ENCODE peak calls at places on chromosomes 11 and 22, in seven cellular contexts. Y, X, P, E, F, D and K are unnamed samples.

GRCh38 chr11:55367674-55368073 is at the start of gene OR4A15:
- DNase-seq in E (no peak), D (no peak), F (no peak), X (no peak), P (no peak), Y (no peak), K (no peak)

GRCh38 chr11:80414766-80415165 is 973.9 kb upstream of the TENM4 start:
- DNase-seq in D (no peak), F (no peak), P (no peak), X (no peak), Y (peak; percentile 21), E (no peak), K (no peak)

GRCh38 chr11:66371627-66372415 is at the start of gene SLC29A2:
- DNase-seq in X (peak; percentile 77), F (peak; percentile 81), P (peak; percentile 64), E (peak; percentile 78), D (no peak), Y (peak; percentile 42), K (no peak)

GRCh38 chr11:126359431-126360048 is 4.1 kb downstream of the ST3GAL4 start:
- DNase-seq in X (peak; percentile 81), Y (peak; percentile 93), E (no peak), F (peak; percentile 28), P (no peak), D (peak; percentile 88), K (peak; percentile 7)

GRCh38 chr11:829116-829945 is 1.6 kb downstream of the CRACR2B start:
- DNase-seq in P (peak; percentile 48), D (no peak), Y (no peak), X (peak; percentile 65), E (no peak), F (peak; percentile 43), K (no peak)

GRCh38 chr22:40397436-40397835 is 27.0 kb downstream of the SGSM3 start:
- DNase-seq in E (no peak), F (no peak), Y (no peak), D (no peak), P (peak; percentile 42), X (no peak), K (no peak)

GRCh38 chr22:45911601-45912271 is 65.2 kb downstream of the WNT7B start:
- DNase-seq in D (no peak), P (no peak), Y (peak; percentile 19), X (peak; percentile 65), E (no peak), F (peak; percentile 51), K (no peak)

GRCh38 chr22:33380789-33381530 is 322.8 kb upstream of the SYN3 start:
- DNase-seq in Y (no peak), D (no peak), X (no peak), P (no peak), E (no peak), F (no peak), K (no peak)

GRCh38 chr22:47281126-47282106 is 519.0 kb downstream of the TBC1D22A start:
- DNase-seq in F (no peak), E (no peak), P (no peak), X (no peak), Y (no peak), D (no peak), K (no peak)

GRCh38 chr11:117823941-117824420 is 563 bp downstream of the FXYD2 start:
- DNase-seq in E (peak; percentile 15), X (peak; percentile 81), F (peak; percentile 18), Y (peak; percentile 62), P (no peak), D (peak; percentile 78), K (no peak)

GRCh38 chr11:96265236-96265737 is 77.7 kb downstream of the MAML2 start:
- DNase-seq in F (no peak), E (no peak), D (no peak), Y (no peak), P (no peak), X (no peak), K (no peak)

GRCh38 chr22:40541300-40541699 is 95.2 kb downstream of the MRTFA start:
- DNase-seq in P (no peak), Y (no peak), D (no peak), X (no peak), E (no peak), F (no peak), K (no peak)

GRCh38 chr11:10856689-10857603 is 907 bp downstream of the ZBED5 start:
- DNase-seq in Y (peak; percentile 66), E (no peak), X (no peak), D (no peak), F (peak; percentile 43), P (peak; percentile 50), K (no peak)

GRCh38 chr11:81725691-81726090 is 1008.0 kb downstream of the FAM181B start:
- DNase-seq in F (no peak), D (no peak), Y (no peak), P (no peak), E (no peak), X (no peak), K (no peak)

GRCh38 chr11:59069082-59069481 is 17.0 kb upstream of the GLYATL1B start:
- DNase-seq in P (no peak), E (no peak), Y (no peak), X (no peak), F (no peak), D (no peak), K (no peak)

GRCh38 chr22:35540600-35541253 is at the start of gene RASD2:
- DNase-seq in Y (peak; percentile 34), X (peak; percentile 61), F (peak; percentile 25), P (no peak), D (peak; percentile 60), E (peak; percentile 22), K (no peak)

GRCh38 chr11:99893803-99894202 is 793.3 kb upstream of the ARHGAP42 start:
- DNase-seq in Y (no peak), E (no peak), X (no peak), D (no peak), F (no peak), P (no peak), K (no peak)

GRCh38 chr11:122322369-122322768 is 206.4 kb upstream of the BLID start:
- DNase-seq in P (no peak), X (no peak), Y (no peak), D (peak; percentile 22), F (no peak), E (no peak), K (no peak)

GRCh38 chr11:43359432-43359818 is 705 bp downstream of the TTC17 start:
- DNase-seq in Y (peak; percentile 13), X (no peak), F (peak; percentile 25), P (peak; percentile 18), D (no peak), E (no peak), K (no peak)

GRCh38 chr11:68772936-68773335 is 21.6 kb upstream of the TESMIN start:
- DNase-seq in E (no peak), X (no peak), Y (no peak), D (no peak), P (no peak), F (no peak), K (no peak)

GRCh38 chr11:134363592-134363991 is 31.8 kb downstream of the GLB1L2 start:
- DNase-seq in X (no peak), Y (no peak), P (no peak), D (no peak), F (no peak), E (no peak), K (peak; percentile 3)
- TF ChIP-seq CTCF in X (no peak), Y (no peak), P (no peak), D (no peak), F (no peak), E (no peak), K (no peak)

GRCh38 chr22:22460635-22461034 is 47.9 kb downstream of the ZNF280B start:
- DNase-seq in D (no peak), Y (no peak), F (no peak), E (no peak), P (no peak), X (no peak), K (no peak)
- TF ChIP-seq CTCF in D (no peak), Y (no peak), F (no peak), E (no peak), P (peak; percentile 73), X (no peak), K (peak; percentile 63)

GRCh38 chr11:63871962-63872832 is 33.3 kb downstream of the MARK2 start:
- DNase-seq in X (peak; percentile 55), F (peak; percentile 89), D (peak; percentile 68), P (peak; percentile 44), Y (peak; percentile 96), E (no peak), K (peak; percentile 96)
- TF ChIP-seq CTCF in X (peak; percentile 43), F (peak; percentile 9), D (peak; percentile 52), P (no peak), Y (peak; percentile 71), E (no peak), K (peak; percentile 53)

GRCh38 chr11:120226714-120227113 is 13.2 kb upstream of the POU2F3 start:
- DNase-seq in F (no peak), P (no peak), D (no peak), E (no peak), X (no peak), Y (no peak), K (no peak)

GRCh38 chr11:120230433-120231071 is 9.4 kb upstream of the POU2F3 start:
- DNase-seq in Y (no peak), F (no peak), E (no peak), P (no peak), D (no peak), X (no peak), K (no peak)

GRCh38 chr11:120227228-120227852 is 12.6 kb upstream of the POU2F3 start:
- DNase-seq in E (no peak), D (no peak), F (no peak), Y (no peak), X (no peak), P (no peak), K (no peak)

GRCh38 chr11:120229451-120230424 is 10.2 kb upstream of the POU2F3 start:
- DNase-seq in P (peak; percentile 41), E (no peak), X (no peak), F (no peak), D (no peak), Y (peak; percentile 36), K (no peak)

DNA sequence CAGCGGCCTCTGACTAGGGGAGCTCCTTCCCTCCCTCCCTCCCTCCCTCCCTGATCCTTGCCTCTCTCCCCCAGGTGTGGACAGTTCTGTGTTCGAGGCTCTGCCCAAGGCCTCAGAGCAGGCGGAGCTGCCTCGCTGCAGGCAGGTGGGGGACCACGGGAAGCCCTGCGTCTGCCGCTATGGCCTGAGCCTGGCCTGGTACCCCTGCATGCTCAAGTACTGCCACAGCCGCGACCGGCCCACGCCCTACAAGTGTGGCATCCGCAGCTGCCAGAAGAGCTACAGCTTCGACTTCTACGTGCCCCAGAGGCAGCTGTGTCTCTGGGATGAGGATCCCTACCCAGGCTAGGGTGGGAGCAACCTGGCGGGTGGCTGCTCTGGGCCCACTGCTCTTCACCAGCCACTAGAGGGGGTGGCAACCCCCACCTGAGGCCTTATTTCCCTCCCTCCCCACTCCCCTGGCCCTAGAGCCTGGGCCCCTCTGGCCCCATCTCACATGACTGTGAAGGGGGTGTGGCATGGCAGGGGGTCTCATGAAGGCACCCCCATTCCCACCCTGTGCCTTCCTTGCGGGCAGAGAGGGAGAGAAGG is 11.1 kb upstream of the POU2F3 start:
- DNase-seq in Y (no peak), D (no peak), X (no peak), E (no peak), P (no peak), F (no peak), K (no peak)
- TF ChIP-seq CTCF in Y (no peak), D (peak; percentile 4), X (no peak), E (no peak), P (peak; percentile 32), F (no peak), K (no peak)

GRCh38 chr11:45150301-45150700 is 3.9 kb downstream of the PRDM11 start:
- DNase-seq in D (no peak), Y (no peak), F (peak; percentile 1), X (no peak), P (no peak), E (no peak), K (no peak)
- TF ChIP-seq CTCF in D (no peak), Y (no peak), F (no peak), X (no peak), P (no peak), E (no peak), K (no peak)